ENCODE peak calls at places on chromosome 6, in ten cellular contexts. J is esophagus squamous epithelium, D is GM12891, F is H54, M is adrenal gland, H is ovary, C is vagina, P is body of pancreas, V is thyroid gland, U is transverse colon. T is an unnamed sample.

GRCh38 chr6:121443953-121444590 is 8.6 kb downstream of the GJA1 start:
- DNase-seq in J (no peak), D (no peak), F (no peak), M (peak), H (no peak), C (no peak), P (no peak), V (no peak), U (no peak), T (no peak)

GRCh38 chr6:98539669-98540207 is 294.6 kb upstream of the POU3F2 start:
- DNase-seq in J (no peak), D (no peak), F (no peak), M (no peak), H (no peak), C (no peak), P (no peak), V (no peak), U (no peak), T (no peak)

GRCh38 chr6:125789576-125790402 is 971 bp upstream of the NCOA7 start:
- DNase-seq in J (no peak), D (no peak), F (peak), M (peak), H (peak), C (no peak), P (peak), V (peak), U (peak), T (peak)

GRCh38 chr6:38495511-38495910 is 144.2 kb downstream of the BTBD9 start:
- DNase-seq in J (no peak), D (no peak), F (no peak), M (no peak), H (no peak), C (no peak), P (no peak), V (no peak), U (no peak), T (no peak)

GRCh38 chr6:108745664-108746336 is 102.4 kb upstream of the ARMC2 start:
- DNase-seq in J (no peak), D (no peak), F (no peak), M (no peak), H (no peak), C (no peak), P (no peak), V (no peak), U (no peak), T (no peak)

GRCh38 chr6:82072771-82073170 is 174.8 kb downstream of the IBTK start:
- DNase-seq in J (no peak), D (no peak), F (no peak), M (no peak), H (no peak), C (no peak), P (no peak), V (no peak), U (no peak), T (no peak)

GRCh38 chr6:111711476-111711875 is 105.8 kb upstream of the TRAF3IP2 start:
- DNase-seq in J (no peak), D (no peak), F (no peak), M (no peak), H (peak), C (no peak), P (peak), V (peak), U (peak), T (peak)

GRCh38 chr6:147384029-147384428 is 124.5 kb upstream of the SAMD5 start:
- DNase-seq in J (no peak), D (no peak), F (no peak), M (no peak), H (no peak), C (no peak), P (no peak), V (no peak), U (no peak), T (no peak)

GRCh38 chr6:118168421-118168820 is 261.4 kb downstream of the SLC35F1 start:
- DNase-seq in J (no peak), D (no peak), F (no peak), M (no peak), H (no peak), C (no peak), P (no peak), V (no peak), U (no peak), T (no peak)

GRCh38 chr6:72651191-72651590 is 29.3 kb downstream of the KCNQ5 start:
- DNase-seq in J (no peak), D (no peak), F (no peak), M (no peak), H (no peak), C (no peak), P (no peak), V (no peak), U (no peak), T (no peak)

GRCh38 chr6:19918436-19918835 is 81.3 kb downstream of the ID4 start:
- DNase-seq in J (no peak), D (no peak), F (no peak), M (no peak), H (no peak), C (no peak), P (no peak), V (no peak), U (no peak), T (no peak)

GRCh38 chr6:12066297-12066696 is 54.2 kb downstream of the HIVEP1 start:
- DNase-seq in J (no peak), D (no peak), F (no peak), M (no peak), H (no peak), C (no peak), P (no peak), V (no peak), U (no peak), T (no peak)

GRCh38 chr6:11722805-11723631 is 55.6 kb downstream of the ADTRP start:
- DNase-seq in J (no peak), D (no peak), F (no peak), M (no peak), H (no peak), C (no peak), P (no peak), V (no peak), U (no peak), T (no peak)

GRCh38 chr6:130853555-130854183 is 26.5 kb downstream of the SMLR1 start:
- DNase-seq in J (no peak), D (no peak), F (no peak), M (no peak), H (no peak), C (no peak), P (no peak), V (no peak), U (no peak), T (no peak)

GRCh38 chr6:79076160-79076559 is 1.9 kb downstream of the PHIP start:
- DNase-seq in J (no peak), D (no peak), F (no peak), M (no peak), H (no peak), C (no peak), P (no peak), V (no peak), U (no peak), T (no peak)

GRCh38 chr6:160238786-160239751 is 19.6 kb downstream of the SLC22A2 start:
- DNase-seq in J (no peak), D (no peak), F (no peak), M (peak), H (no peak), C (no peak), P (peak), V (no peak), U (peak), T (no peak)

GRCh38 chr6:66788579-66788978 is 1081.6 kb upstream of the EYS start:
- DNase-seq in J (no peak), D (no peak), F (no peak), M (no peak), H (no peak), C (no peak), P (no peak), V (no peak), U (no peak), T (no peak)

GRCh38 chr6:53827485-53827884 is 32.7 kb downstream of the LRRC1 start:
- DNase-seq in J (no peak), D (no peak), F (no peak), M (no peak), H (no peak), C (no peak), P (no peak), V (no peak), U (peak), T (no peak)

GRCh38 chr6:169789944-169790927 is 38.8 kb downstream of the ERMARD start:
- DNase-seq in J (peak), D (peak), F (peak), M (peak), H (peak), C (peak), P (peak), V (peak), U (peak), T (peak)

GRCh38 chr6:4101298-4101697 is 22.4 kb upstream of the FAM217A start:
- DNase-seq in J (no peak), D (no peak), F (no peak), M (no peak), H (no peak), C (no peak), P (no peak), V (no peak), U (no peak), T (no peak)

GRCh38 chr6:166010136-166010535 is 157.5 kb downstream of the TBXT start:
- DNase-seq in J (no peak), D (no peak), F (no peak), M (no peak), H (no peak), C (no peak), P (no peak), V (no peak), U (no peak), T (no peak)

GRCh38 chr6:166007349-166008263 is 160.0 kb downstream of the TBXT start:
- DNase-seq in J (no peak), D (no peak), F (no peak), M (no peak), H (peak), C (no peak), P (peak), V (peak), U (peak), T (peak)

GRCh38 chr6:166010585-166010984 is 157.1 kb downstream of the TBXT start:
- DNase-seq in J (no peak), D (no peak), F (no peak), M (no peak), H (peak), C (no peak), P (no peak), V (no peak), U (no peak), T (no peak)

GRCh38 chr6:166009385-166010031 is 158.1 kb downstream of the TBXT start:
- DNase-seq in J (no peak), D (no peak), F (no peak), M (no peak), H (no peak), C (no peak), P (no peak), V (no peak), U (no peak), T (peak)

DNA sequence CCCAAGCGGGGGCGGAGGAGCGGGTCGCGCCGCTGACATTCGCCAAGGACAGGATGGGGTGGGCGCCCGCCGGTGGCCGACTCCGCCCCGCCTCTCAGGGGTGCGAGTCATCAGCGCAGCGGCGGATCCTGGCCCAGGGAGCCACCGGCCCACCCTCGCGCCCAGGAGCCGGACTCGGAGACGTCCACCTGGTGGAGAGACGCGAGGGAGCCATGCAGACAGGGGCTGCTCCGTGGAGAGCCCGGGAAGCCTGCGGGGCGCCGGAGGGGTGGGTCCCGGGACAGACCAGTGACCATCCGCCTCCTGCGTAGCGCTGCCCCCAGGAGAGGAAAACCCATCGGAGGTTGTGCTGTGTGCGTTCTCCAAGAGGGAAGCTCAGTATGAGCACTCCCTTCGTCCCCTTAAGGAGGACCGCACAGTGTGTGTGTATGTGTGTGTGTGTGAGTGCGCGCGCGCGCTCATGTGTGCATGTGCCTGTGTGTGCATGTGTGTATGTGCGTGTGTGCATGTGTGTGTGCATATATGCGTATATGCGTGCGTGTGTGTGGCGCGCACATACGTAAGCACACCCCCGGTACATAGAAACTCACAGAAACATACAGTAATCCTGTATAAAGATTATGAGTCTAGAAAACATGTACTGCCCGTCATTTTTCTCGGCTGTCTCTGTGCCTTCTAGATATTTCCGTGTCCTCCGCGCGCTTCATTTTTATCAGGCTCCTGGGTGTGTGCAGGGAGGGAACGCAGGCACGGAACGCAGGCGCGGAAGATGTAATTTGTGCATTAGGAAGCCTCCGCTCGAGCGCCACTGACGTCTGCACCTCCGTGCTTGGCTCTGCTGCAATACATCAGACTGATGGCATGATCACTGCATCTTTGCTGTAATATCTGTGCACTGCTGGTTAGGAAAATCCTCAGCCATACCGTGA is 158.9 kb downstream of the TBXT start:
- DNase-seq in J (no peak), D (no peak), F (no peak), M (no peak), H (peak), C (no peak), P (peak), V (no peak), U (no peak), T (peak)
- TF ChIP-seq POLR2A in J (no peak), D (no peak), F (no peak), M (no peak), H (no peak), C (no peak), P (no peak), V (no peak), U (no peak), T (no peak)

GRCh38 chr6:159107451-159108260 is 61.5 kb upstream of the FNDC1 start:
- DNase-seq in J (no peak), D (no peak), F (no peak), M (no peak), H (no peak), C (peak), P (no peak), V (no peak), U (peak), T (peak)
- TF ChIP-seq POLR2A in J (no peak), D (no peak), F (no peak), M (no peak), H (no peak), C (no peak), P (no peak), V (no peak), U (no peak), T (no peak)

GRCh38 chr6:10403385-10404106 is 11.3 kb downstream of the TFAP2A start:
- DNase-seq in J (no peak), D (no peak), F (peak), M (no peak), H (no peak), C (no peak), P (no peak), V (no peak), U (no peak), T (no peak)

GRCh38 chr6:10402648-10403311 is 12.1 kb downstream of the TFAP2A start:
- DNase-seq in J (no peak), D (no peak), F (no peak), M (no peak), H (no peak), C (no peak), P (no peak), V (no peak), U (no peak), T (no peak)

GRCh38 chr6:10404799-10405524 is 9.9 kb downstream of the TFAP2A start:
- DNase-seq in J (no peak), D (no peak), F (no peak), M (no peak), H (no peak), C (no peak), P (no peak), V (no peak), U (no peak), T (no peak)

GRCh38 chr6:10406556-10406955 is 8.3 kb downstream of the TFAP2A start:
- DNase-seq in J (no peak), D (no peak), F (no peak), M (no peak), H (no peak), C (no peak), P (no peak), V (no peak), U (no peak), T (no peak)

GRCh38 chr6:10404107-10404798 is 10.6 kb downstream of the TFAP2A start:
- DNase-seq in J (peak), D (peak), F (peak), M (peak), H (peak), C (peak), P (peak), V (peak), U (peak), T (peak)
- TF ChIP-seq POLR2A in J (no peak), D (peak), F (peak), M (peak), H (no peak), C (no peak), P (peak), V (peak), U (no peak), T (no peak)

GRCh38 chr6:30747300-30747687 is 2.9 kb upstream of the IER3 start:
- DNase-seq in J (no peak), D (no peak), F (no peak), M (no peak), H (no peak), C (no peak), P (no peak), V (no peak), U (no peak), T (no peak)

GRCh38 chr6:30750379-30750668 is 6.0 kb upstream of the IER3 start:
- DNase-seq in J (no peak), D (no peak), F (no peak), M (no peak), H (no peak), C (no peak), P (no peak), V (no peak), U (no peak), T (no peak)

GRCh38 chr6:30748301-30748769 is 4.0 kb upstream of the IER3 start:
- DNase-seq in J (no peak), D (no peak), F (no peak), M (no peak), H (no peak), C (no peak), P (no peak), V (no peak), U (peak), T (no peak)

GRCh38 chr6:30749554-30750378 is 5.4 kb upstream of the IER3 start:
- DNase-seq in J (no peak), D (no peak), F (no peak), M (no peak), H (no peak), C (no peak), P (peak), V (peak), U (peak), T (no peak)

DNA sequence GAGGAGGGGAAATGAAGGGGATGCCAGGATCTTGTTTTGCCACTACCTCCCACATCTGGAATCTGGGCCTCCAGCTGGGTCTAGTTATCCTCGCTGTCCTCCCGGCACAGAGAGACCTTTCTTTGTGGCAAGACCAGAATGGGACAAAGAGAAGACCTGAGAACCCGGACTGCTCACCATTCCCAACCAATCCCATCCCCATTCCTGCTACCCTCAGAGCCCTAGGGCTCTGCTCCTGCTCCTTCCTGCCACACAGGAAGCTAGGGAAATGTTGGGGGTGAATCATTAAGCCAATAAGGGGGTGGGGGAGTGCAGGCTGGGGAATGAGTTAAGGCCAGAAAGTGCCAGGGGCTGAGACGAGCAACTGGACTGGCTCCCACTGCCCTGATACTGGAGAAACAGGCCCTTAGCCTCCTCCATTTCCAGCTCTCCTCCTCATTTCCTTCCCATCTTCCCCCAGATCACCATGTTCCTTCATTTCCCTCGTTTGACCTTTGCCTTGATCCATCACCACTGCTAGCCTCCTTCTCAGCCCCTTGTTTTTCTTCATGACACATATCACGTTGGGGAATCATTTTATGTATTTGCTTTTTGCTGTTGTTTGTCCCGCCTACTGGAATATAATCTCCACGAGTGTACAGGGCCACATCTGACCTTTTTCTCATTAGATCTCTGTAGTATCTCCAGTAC is 4.6 kb upstream of the IER3 start:
- DNase-seq in J (no peak), D (no peak), F (no peak), M (no peak), H (no peak), C (no peak), P (peak), V (no peak), U (no peak), T (no peak)
- TF ChIP-seq POLR2A in J (no peak), D (no peak), F (no peak), M (no peak), H (no peak), C (no peak), P (no peak), V (no peak), U (no peak), T (no peak)

DNA sequence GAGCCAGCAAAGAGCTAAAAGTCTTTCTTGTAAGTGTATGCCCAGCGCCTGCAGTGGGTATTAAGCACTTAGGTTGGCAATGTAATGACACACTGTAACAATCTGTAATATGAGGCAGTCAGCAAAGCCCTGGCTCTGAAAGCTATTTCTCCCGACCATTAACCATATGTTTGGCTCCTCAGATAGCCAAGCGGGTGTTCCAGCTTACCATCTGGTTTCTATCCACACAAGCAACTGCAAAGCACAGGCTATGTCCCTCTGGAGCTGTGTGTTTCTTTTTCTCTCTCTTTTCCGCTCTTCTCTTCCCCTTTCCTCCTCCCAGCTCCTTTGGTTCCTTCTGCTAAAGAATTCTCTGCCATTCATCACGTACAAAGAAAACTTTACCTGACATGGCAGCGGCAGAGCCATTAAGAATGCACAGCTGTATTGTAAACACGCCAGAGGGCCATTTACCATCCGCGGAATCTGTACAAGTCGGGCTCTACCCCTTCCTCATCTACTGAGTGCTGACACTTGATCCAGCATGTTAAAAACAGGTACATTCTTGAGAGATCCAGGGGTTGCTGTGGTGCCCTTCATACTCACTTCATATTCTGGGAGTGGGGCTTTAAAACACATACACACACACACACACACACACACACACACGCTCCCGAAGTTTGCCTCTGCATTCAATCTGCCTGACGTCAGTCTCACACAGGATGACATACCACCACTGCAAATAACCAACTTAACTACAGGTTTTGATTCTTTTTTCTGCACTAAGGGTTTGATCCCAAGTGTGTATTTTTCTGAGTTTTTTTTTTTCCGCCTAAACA is 77.3 kb downstream of the BACH2 start:
- DNase-seq in J (no peak), D (no peak), F (no peak), M (peak), H (peak), C (no peak), P (peak), V (peak), U (peak), T (peak)
- TF ChIP-seq POLR2A in J (no peak), D (no peak), F (no peak), M (no peak), H (no peak), C (no peak), P (peak), V (no peak), U (no peak), T (no peak)

GRCh38 chr6:13614926-13615801 is at the start of gene NOL7:
- DNase-seq in J (peak), D (peak), F (peak), M (peak), H (peak), C (peak), P (peak), V (peak), U (peak), T (peak)
- TF ChIP-seq POLR2A in J (no peak), D (peak), F (peak), M (peak), H (peak), C (peak), P (peak), V (peak), U (peak), T (peak)

GRCh38 chr6:129490551-129491245 is 219.3 kb downstream of the ARHGAP18 start:
- DNase-seq in J (no peak), D (peak), F (peak), M (peak), H (no peak), C (no peak), P (no peak), V (no peak), U (peak), T (peak)
- TF ChIP-seq POLR2A in J (no peak), D (peak), F (no peak), M (peak), H (no peak), C (no peak), P (peak), V (peak), U (peak), T (no peak)

GRCh38 chr6:30091577-30092381 is 16.2 kb upstream of the RNF39 start:
- DNase-seq in J (no peak), D (no peak), F (peak), M (peak), H (no peak), C (no peak), P (no peak), V (peak), U (peak), T (no peak)
- TF ChIP-seq POLR2A in J (no peak), D (no peak), F (no peak), M (peak), H (no peak), C (no peak), P (no peak), V (no peak), U (peak), T (no peak)

T was measured in lower leg skin.